ENCODE peak calls at places on chromosomes 3 and 15, in nine cellular contexts. One of them, this sample, is unnamed.

GRCh38 chr3:129003578-129004112 is 2.5 kb downstream of the EFCC1 start:
- DNase-seq in neural crest cell: no peak
- DNase-seq in foreskin fibroblast: no peak
- DNase-seq in HT1080: no peak
- DNase-seq in nephron progenitor cell: peak; percentile 37
- DNase-seq in mesothelial cell of epicardium: no peak
- DNase-seq in anterior cingulate cortex: no peak
- DNase-seq in Karpas-422: no peak
- DNase-seq in HFF-Myc: no peak
- DNase-seq in this sample: no peak

GRCh38 chr3:57735405-57735804 is 20.7 kb upstream of the SLMAP start:
- DNase-seq in neural crest cell: no peak
- DNase-seq in foreskin fibroblast: no peak
- DNase-seq in HT1080: no peak
- DNase-seq in nephron progenitor cell: no peak
- DNase-seq in mesothelial cell of epicardium: no peak
- DNase-seq in anterior cingulate cortex: no peak
- DNase-seq in Karpas-422: no peak
- DNase-seq in HFF-Myc: no peak
- DNase-seq in this sample: no peak

GRCh38 chr3:175234075-175234474 is 374.9 kb downstream of the NAALADL2 start:
- DNase-seq in neural crest cell: no peak
- DNase-seq in foreskin fibroblast: no peak
- DNase-seq in HT1080: no peak
- DNase-seq in nephron progenitor cell: no peak
- DNase-seq in mesothelial cell of epicardium: no peak
- DNase-seq in anterior cingulate cortex: no peak
- DNase-seq in Karpas-422: no peak
- DNase-seq in HFF-Myc: no peak
- DNase-seq in this sample: no peak

GRCh38 chr3:194423317-194423716 is 24.3 kb upstream of the GP5 start:
- DNase-seq in neural crest cell: no peak
- DNase-seq in foreskin fibroblast: no peak
- DNase-seq in HT1080: no peak
- DNase-seq in nephron progenitor cell: no peak
- DNase-seq in mesothelial cell of epicardium: no peak
- DNase-seq in anterior cingulate cortex: no peak
- DNase-seq in Karpas-422: no peak
- DNase-seq in HFF-Myc: no peak
- DNase-seq in this sample: no peak

GRCh38 chr15:38706956-38707355 is 142.3 kb upstream of the RASGRP1 start:
- DNase-seq in neural crest cell: no peak
- DNase-seq in foreskin fibroblast: no peak
- DNase-seq in HT1080: no peak
- DNase-seq in nephron progenitor cell: no peak
- DNase-seq in mesothelial cell of epicardium: no peak
- DNase-seq in anterior cingulate cortex: no peak
- DNase-seq in Karpas-422: no peak
- DNase-seq in HFF-Myc: no peak
- DNase-seq in this sample: peak; percentile 45

GRCh38 chr3:190101320-190102117 is 19.2 kb downstream of the P3H2 start:
- DNase-seq in neural crest cell: no peak
- DNase-seq in foreskin fibroblast: peak; percentile 53
- DNase-seq in HT1080: no peak
- DNase-seq in nephron progenitor cell: no peak
- DNase-seq in mesothelial cell of epicardium: no peak
- DNase-seq in anterior cingulate cortex: no peak
- DNase-seq in Karpas-422: no peak
- DNase-seq in HFF-Myc: no peak
- DNase-seq in this sample: peak; percentile 76

GRCh38 chr3:105688821-105689220 is 180.0 kb downstream of the CBLB start:
- DNase-seq in neural crest cell: no peak
- DNase-seq in foreskin fibroblast: no peak
- DNase-seq in HT1080: no peak
- DNase-seq in nephron progenitor cell: no peak
- DNase-seq in mesothelial cell of epicardium: no peak
- DNase-seq in anterior cingulate cortex: no peak
- DNase-seq in Karpas-422: no peak
- DNase-seq in HFF-Myc: no peak
- DNase-seq in this sample: no peak

GRCh38 chr3:194396897-194397756 is 1.9 kb downstream of the GP5 start:
- DNase-seq in neural crest cell: no peak
- DNase-seq in foreskin fibroblast: no peak
- DNase-seq in HT1080: no peak
- DNase-seq in nephron progenitor cell: no peak
- DNase-seq in mesothelial cell of epicardium: no peak
- DNase-seq in anterior cingulate cortex: no peak
- DNase-seq in Karpas-422: no peak
- DNase-seq in HFF-Myc: no peak
- DNase-seq in this sample: no peak

GRCh38 chr3:155805204-155805801 is 775 bp downstream of the C3orf33 start:
- DNase-seq in neural crest cell: peak; percentile 6
- DNase-seq in foreskin fibroblast: peak; percentile 18
- DNase-seq in HT1080: no peak
- DNase-seq in nephron progenitor cell: peak; percentile 13
- DNase-seq in mesothelial cell of epicardium: no peak
- DNase-seq in anterior cingulate cortex: peak; percentile 42
- DNase-seq in Karpas-422: peak; percentile 80
- DNase-seq in HFF-Myc: no peak
- DNase-seq in this sample: no peak

GRCh38 chr3:9244495-9245183 is 4.8 kb downstream of the SRGAP3 start:
- DNase-seq in neural crest cell: no peak
- DNase-seq in foreskin fibroblast: no peak
- DNase-seq in HT1080: no peak
- DNase-seq in nephron progenitor cell: no peak
- DNase-seq in mesothelial cell of epicardium: no peak
- DNase-seq in anterior cingulate cortex: no peak
- DNase-seq in Karpas-422: peak; percentile 7
- DNase-seq in HFF-Myc: no peak
- DNase-seq in this sample: no peak

GRCh38 chr15:31495281-31495680 is 168.6 kb downstream of the KLF13 start:
- DNase-seq in neural crest cell: no peak
- DNase-seq in foreskin fibroblast: no peak
- DNase-seq in HT1080: no peak
- DNase-seq in nephron progenitor cell: no peak
- DNase-seq in mesothelial cell of epicardium: no peak
- DNase-seq in anterior cingulate cortex: no peak
- DNase-seq in Karpas-422: no peak
- DNase-seq in HFF-Myc: no peak
- DNase-seq in this sample: no peak

GRCh38 chr3:72279631-72280041 is 494.7 kb upstream of the PROK2 start:
- DNase-seq in neural crest cell: no peak
- DNase-seq in foreskin fibroblast: no peak
- DNase-seq in HT1080: no peak
- DNase-seq in nephron progenitor cell: no peak
- DNase-seq in mesothelial cell of epicardium: no peak
- DNase-seq in anterior cingulate cortex: no peak
- DNase-seq in Karpas-422: no peak
- DNase-seq in HFF-Myc: no peak
- DNase-seq in this sample: no peak

This sample was measured in RCC 7860.